ENCODE peak calls at places on chromosomes 1 and 21, in nine cellular contexts. P is right cardiac atrium; Z is CD4-positive, CD25-positive, alpha-beta regulatory T cell; X is cardiac muscle cell; U is aorta; Q is mesendoderm; E is transverse colon; H is astrocyte; L is colonic mucosa. B is an unnamed sample.
A peak's percentile ranks its signal among the peaks of the same experiment; 100 is the strongest.

GRCh38 chr1:91161749-91162148 is 139.9 kb upstream of the ZNF644 start:
- DNase-seq in U (no peak), P (no peak), L (no peak), Z (no peak), E (no peak), H (no peak), X (no peak), Q (peak; percentile 47), B (no peak)

GRCh38 chr1:153598309-153599172 is 14.4 kb downstream of the S100A16 start:
- DNase-seq in Z (peak; percentile 76), Q (peak; percentile 91), U (no peak), L (no peak), E (peak; percentile 23), H (peak; percentile 58), P (no peak), X (peak; percentile 75), B (peak; percentile 82)

GRCh38 chr1:155160128-155160527 is 13.0 kb downstream of the KRTCAP2 start:
- DNase-seq in Q (no peak), H (no peak), E (no peak), X (no peak), P (no peak), L (no peak), Z (no peak), U (no peak), B (no peak)

GRCh38 chr1:18750600-18750999 is 108.9 kb downstream of the TAS1R2 start:
- DNase-seq in E (no peak), H (no peak), X (no peak), L (no peak), Q (no peak), U (no peak), Z (no peak), P (no peak), B (no peak)

GRCh38 chr21:38151021-38151645 is 105.7 kb upstream of the KCNJ15 start:
- DNase-seq in Q (no peak), E (no peak), U (no peak), L (no peak), P (no peak), X (no peak), H (no peak), Z (no peak), B (no peak)

GRCh38 chr1:180360333-180361075 is 130.4 kb downstream of the LHX4 start:
- DNase-seq in U (no peak), L (no peak), P (no peak), E (no peak), Q (no peak), H (peak; percentile 61), Z (no peak), X (no peak), B (peak; percentile 4)

GRCh38 chr1:64330839-64331238 is 127.4 kb downstream of the UBE2U start:
- DNase-seq in Q (no peak), P (no peak), H (no peak), E (no peak), U (no peak), L (no peak), Z (no peak), X (no peak), B (no peak)

GRCh38 chr1:76177644-76178043 is 103.1 kb downstream of the ST6GALNAC3 start:
- DNase-seq in X (no peak), P (no peak), Q (no peak), Z (no peak), L (no peak), E (no peak), U (no peak), H (no peak), B (no peak)

GRCh38 chr1:227889863-227890405 is 57.8 kb downstream of the WNT9A start:
- DNase-seq in L (peak; percentile 14), E (no peak), Q (no peak), P (no peak), H (no peak), Z (no peak), U (no peak), X (no peak), B (no peak)

GRCh38 chr1:150256549-150257341 is 829 bp upstream of the CA14 start:
- DNase-seq in U (no peak), Q (peak; percentile 85), E (no peak), H (no peak), L (no peak), Z (no peak), X (no peak), P (no peak), B (no peak)

GRCh38 chr1:77322061-77322900 is 40.5 kb downstream of the AK5 start:
- DNase-seq in U (no peak), X (peak; percentile 62), L (no peak), E (no peak), Z (no peak), P (no peak), H (peak; percentile 94), Q (peak; percentile 77), B (peak; percentile 93)

GRCh38 chr21:39161064-39161463 is 22.2 kb downstream of the PSMG1 start:
- DNase-seq in Z (no peak), P (no peak), H (no peak), E (no peak), U (no peak), Q (peak; percentile 44), X (no peak), L (no peak), B (no peak)

GRCh38 chr1:85259866-85260345 is 444 bp upstream of the C1orf52 start:
- DNase-seq in Z (no peak), X (peak; percentile 86), E (no peak), H (peak; percentile 52), Q (no peak), P (no peak), U (no peak), L (no peak), B (peak; percentile 83)

GRCh38 chr1:8424539-8425116 is 106.7 kb downstream of the SLC45A1 start:
- DNase-seq in Q (peak; percentile 71), U (peak; percentile 53), L (peak; percentile 84), Z (peak; percentile 64), E (peak; percentile 76), H (no peak), P (peak; percentile 71), X (no peak), B (peak; percentile 37)

GRCh38 chr1:188937965-188938551 is 1539.6 kb downstream of the BRINP3 start:
- DNase-seq in L (no peak), U (no peak), Z (no peak), Q (peak; percentile 13), P (no peak), X (peak; percentile 3), E (no peak), H (peak; percentile 41), B (no peak)

GRCh38 chr1:6956488-6957159 is 171.4 kb downstream of the CAMTA1 start:
- DNase-seq in P (no peak), Q (no peak), Z (no peak), E (no peak), X (no peak), L (no peak), U (no peak), H (no peak), B (no peak)

GRCh38 chr1:156749429-156750118 is 1.9 kb downstream of the HDGF start:
- DNase-seq in P (no peak), E (peak; percentile 79), L (peak; percentile 81), X (no peak), U (no peak), Q (no peak), Z (no peak), H (no peak), B (no peak)

GRCh38 chr1:99546432-99547416 is 99.2 kb upstream of the PALMD start:
- DNase-seq in L (no peak), E (no peak), Z (no peak), H (peak; percentile 20), X (no peak), P (no peak), Q (no peak), U (no peak), B (peak; percentile 51)

GRCh38 chr1:108830119-108831008 is 26.5 kb downstream of the AKNAD1 start:
- DNase-seq in P (peak; percentile 78), U (peak; percentile 89), L (peak; percentile 44), E (peak; percentile 44), H (peak; percentile 98), Q (no peak), X (peak; percentile 89), Z (no peak), B (peak; percentile 90)

GRCh38 chr1:113677250-113678158 is 81.8 kb downstream of the PHTF1 start:
- DNase-seq in Q (peak; percentile 53), X (peak; percentile 78), Z (peak; percentile 58), P (no peak), L (no peak), H (peak; percentile 62), U (no peak), E (no peak), B (peak; percentile 72)

GRCh38 chr1:12580054-12580887 is 37.7 kb downstream of the DHRS3 start:
- DNase-seq in X (peak; percentile 64), Q (no peak), P (no peak), L (no peak), H (no peak), U (peak; percentile 74), Z (no peak), E (no peak), B (peak; percentile 43)

GRCh38 chr1:30675761-30676160 is 47.6 kb downstream of the MATN1 start:
- DNase-seq in Q (no peak), Z (no peak), U (no peak), L (no peak), H (no peak), E (no peak), X (peak; percentile 56), P (no peak), B (peak; percentile 80)

DNA sequence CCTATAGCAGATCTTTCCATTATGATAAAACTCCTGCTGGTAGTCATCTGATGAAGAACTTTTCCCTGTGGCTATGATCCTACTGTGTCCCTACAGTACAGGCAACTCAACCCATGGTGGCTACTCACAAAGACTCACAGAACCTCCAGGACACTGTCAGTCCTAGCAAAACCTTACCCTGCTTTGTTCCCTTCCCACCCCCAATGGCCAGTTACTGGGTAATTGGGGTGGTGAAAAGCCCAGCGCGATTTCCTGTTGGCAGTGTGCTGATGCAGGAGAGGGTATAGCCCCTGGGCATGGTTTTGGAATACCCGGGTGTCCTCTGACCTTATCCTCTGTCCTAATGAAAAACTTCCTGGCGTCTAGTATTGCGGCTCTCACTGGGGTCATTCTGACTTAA is 538 bp upstream of the RGL1 start:
- DNase-seq in X (no peak), H (no peak), E (no peak), Q (peak; percentile 51), P (no peak), Z (no peak), U (no peak), L (no peak), B (no peak)
- H3K4me3 ChIP-seq in X (peak overlapping the region; percentile 74), H (peak overlapping the region; percentile 93), E (no peak overlapping the region), Q (no peak overlapping the region), P (peak overlapping the region; percentile 83), Z (no peak overlapping the region), U (peak overlapping the region; percentile 94), L (no peak overlapping the region), B (no peak overlapping the region)

GRCh38 chr1:86933051-86933450 is 18.6 kb downstream of the HS2ST1 start:
- DNase-seq in Q (no peak), E (no peak), Z (no peak), L (no peak), P (no peak), H (no peak), X (no peak), U (no peak), B (no peak)
- H3K4me3 ChIP-seq in Q (no peak overlapping the region), E (no peak overlapping the region), Z (no peak overlapping the region), L (no peak overlapping the region), P (no peak overlapping the region), H (no peak overlapping the region), X (no peak overlapping the region), U (no peak overlapping the region), B (no peak overlapping the region)

GRCh38 chr1:100614570-100614969 is 76.6 kb downstream of the GPR88 start:
- DNase-seq in Q (no peak), P (no peak), Z (peak; percentile 28), H (no peak), U (no peak), E (no peak), X (no peak), L (no peak), B (no peak)
- H3K4me3 ChIP-seq in Q (no peak overlapping the region), P (no peak overlapping the region), Z (no peak overlapping the region), H (no peak overlapping the region), U (no peak overlapping the region), E (no peak overlapping the region), X (no peak overlapping the region), L (no peak overlapping the region), B (no peak overlapping the region)

GRCh38 chr1:46515576-46515975 is 25.9 kb downstream of the DMBX1 start:
- DNase-seq in X (no peak), H (no peak), U (no peak), E (no peak), P (no peak), Q (no peak), Z (no peak), L (no peak), B (no peak)
- H3K4me3 ChIP-seq in X (no peak overlapping the region), H (no peak overlapping the region), U (no peak overlapping the region), E (no peak overlapping the region), P (no peak overlapping the region), Q (no peak overlapping the region), Z (no peak overlapping the region), L (no peak overlapping the region), B (no peak overlapping the region)